ENCODE peak calls at places on chromosomes 16 and 17, in ten cellular contexts. X, L, U, I, P, A, D, F, V and E are unnamed samples.

GRCh38 chr17:81097943-81098308 is 63.0 kb downstream of the BAIAP2 start:
- DNase-seq in L (no peak), I (no peak), P (peak; percentile 50), F (no peak), V (no peak), X (no peak), A (no peak), D (no peak), U (peak; percentile 50), E (no peak)

GRCh38 chr17:70848785-70849184 is 679.5 kb downstream of the KCNJ2 start:
- DNase-seq in I (no peak), D (no peak), U (no peak), F (no peak), P (no peak), L (no peak), V (no peak), X (no peak), A (no peak), E (no peak)

GRCh38 chr17:14699569-14700190 is 398.8 kb downstream of the HS3ST3B1 start:
- DNase-seq in I (no peak), F (no peak), A (no peak), U (peak; percentile 74), P (no peak), V (no peak), X (no peak), L (no peak), D (peak; percentile 69), E (no peak)

GRCh38 chr17:50501054-50501453 is 7.2 kb upstream of the MYCBPAP start:
- DNase-seq in F (no peak), I (no peak), P (peak; percentile 32), L (peak; percentile 33), V (peak; percentile 47), U (peak; percentile 54), A (no peak), D (no peak), X (no peak), E (peak; percentile 68)

GRCh38 chr17:39653662-39654331 is 11.4 kb upstream of the TCAP start:
- DNase-seq in A (no peak), I (peak; percentile 76), X (peak; percentile 70), F (no peak), P (peak; percentile 62), L (peak; percentile 81), D (no peak), U (peak; percentile 67), V (peak; percentile 76), E (peak; percentile 93)

GRCh38 chr17:50956750-50957523 is 90.8 kb upstream of the TOB1 start:
- DNase-seq in P (peak; percentile 61), V (peak; percentile 69), U (peak; percentile 69), L (peak; percentile 71), X (peak; percentile 67), F (no peak), D (peak; percentile 85), A (no peak), I (peak; percentile 79), E (peak; percentile 88)

GRCh38 chr16:82011199-82011641 is at the start of gene SDR42E1:
- DNase-seq in D (no peak), L (peak; percentile 71), A (peak; percentile 13), U (peak; percentile 70), I (peak; percentile 83), V (peak; percentile 80), X (no peak), F (no peak), P (no peak), E (no peak)

GRCh38 chr16:8374586-8374985 is 215.7 kb downstream of the TMEM114 start:
- DNase-seq in I (no peak), F (no peak), P (no peak), V (no peak), X (no peak), D (no peak), A (no peak), L (no peak), U (no peak), E (no peak)

GRCh38 chr16:2008009-2008526 is 1.6 kb downstream of the ZNF598 start:
- DNase-seq in L (no peak), U (no peak), V (no peak), X (no peak), F (peak; percentile 98), P (no peak), A (no peak), D (no peak), I (peak; percentile 64), E (no peak)

GRCh38 chr16:22945361-22945760 is 131.4 kb downstream of the HS3ST2 start:
- DNase-seq in D (no peak), P (no peak), A (no peak), X (no peak), V (no peak), L (no peak), F (no peak), U (no peak), I (no peak), E (no peak)

GRCh38 chr17:20983359-20983637 is 59.5 kb downstream of the USP22 start:
- DNase-seq in I (no peak), X (no peak), D (no peak), A (no peak), L (no peak), V (no peak), F (no peak), U (no peak), P (no peak), E (no peak)

GRCh38 chr17:33602981-33603380 is 309.9 kb upstream of the ASIC2 start:
- DNase-seq in L (no peak), P (no peak), F (no peak), A (no peak), D (peak; percentile 79), V (no peak), U (no peak), X (no peak), I (no peak), E (no peak)

GRCh38 chr17:78234261-78234865 is 2.9 kb downstream of the TMEM235 start:
- DNase-seq in I (peak; percentile 69), F (no peak), U (no peak), A (no peak), P (no peak), X (no peak), V (no peak), D (no peak), L (no peak), E (no peak)

GRCh38 chr17:78236362-78237127 is 5.1 kb downstream of the TMEM235 start:
- DNase-seq in F (no peak), A (no peak), D (no peak), U (no peak), X (no peak), V (no peak), P (no peak), L (no peak), I (no peak), E (peak; percentile 70)

GRCh38 chr17:78233678-78234077 is 2.2 kb downstream of the TMEM235 start:
- DNase-seq in L (no peak), A (no peak), D (no peak), F (no peak), X (no peak), I (no peak), P (no peak), V (no peak), U (no peak), E (no peak)

GRCh38 chr17:78237403-78238012 is 6.1 kb downstream of the TMEM235 start:
- DNase-seq in A (no peak), U (no peak), L (no peak), V (peak; percentile 59), F (no peak), P (no peak), X (no peak), I (peak; percentile 67), D (no peak), E (no peak)

DNA sequence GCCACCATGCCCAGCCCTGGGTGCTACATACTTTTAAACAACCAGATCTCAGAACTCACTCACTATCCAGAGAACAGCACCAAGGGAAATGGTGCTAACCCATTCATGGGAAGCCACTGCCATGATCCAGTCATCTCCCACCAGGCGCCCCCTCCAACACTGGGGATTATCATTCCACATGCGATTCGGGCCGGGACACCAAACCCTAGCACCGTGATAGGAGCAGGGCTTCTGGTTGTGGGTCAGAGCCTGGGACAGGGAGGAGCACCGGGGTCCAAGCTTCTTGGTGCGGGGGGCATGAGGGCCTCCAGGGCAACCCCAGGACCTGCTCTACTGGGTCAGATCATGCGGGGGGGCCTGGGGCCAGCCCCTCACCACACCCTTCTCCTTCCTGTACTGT is 4.5 kb downstream of the TMEM235 start:
- DNase-seq in U (no peak), D (no peak), F (no peak), L (no peak), A (no peak), P (no peak), X (no peak), I (no peak), V (no peak), E (no peak)
- TF ChIP-seq CTCF in U (no peak), D (no peak), F (no peak), L (no peak), A (no peak), P (no peak), X (no peak), I (no peak), V (no peak), E (no peak)

GRCh38 chr16:86517033-86517432 is 6.7 kb downstream of the FOXF1 start:
- DNase-seq in V (no peak), I (peak; percentile 26), X (no peak), D (no peak), U (no peak), A (no peak), F (no peak), L (no peak), P (no peak), E (no peak)
- H3K4me3 ChIP-seq in V (peak overlapping the region; percentile 53), I (no peak overlapping the region), X (no peak overlapping the region), D (no peak overlapping the region), U (no peak overlapping the region), A (no peak overlapping the region), F (no peak overlapping the region), L (no peak overlapping the region), P (no peak overlapping the region), E (no peak overlapping the region)

GRCh38 chr16:21656795-21657768 is 4.7 kb upstream of the IGSF6 start:
- DNase-seq in A (peak; percentile 32), V (no peak), P (no peak), F (peak; percentile 15), U (peak; percentile 60), D (peak; percentile 78), L (peak; percentile 35), I (no peak), X (no peak), E (peak; percentile 38)
- H3K27ac ChIP-seq in A (peak overlapping the region; percentile 38), V (no peak overlapping the region), P (no peak overlapping the region), F (no peak overlapping the region), U (no peak overlapping the region), D (no peak overlapping the region), L (no peak overlapping the region), I (no peak overlapping the region), X (no peak overlapping the region), E (no peak overlapping the region)

DNA sequence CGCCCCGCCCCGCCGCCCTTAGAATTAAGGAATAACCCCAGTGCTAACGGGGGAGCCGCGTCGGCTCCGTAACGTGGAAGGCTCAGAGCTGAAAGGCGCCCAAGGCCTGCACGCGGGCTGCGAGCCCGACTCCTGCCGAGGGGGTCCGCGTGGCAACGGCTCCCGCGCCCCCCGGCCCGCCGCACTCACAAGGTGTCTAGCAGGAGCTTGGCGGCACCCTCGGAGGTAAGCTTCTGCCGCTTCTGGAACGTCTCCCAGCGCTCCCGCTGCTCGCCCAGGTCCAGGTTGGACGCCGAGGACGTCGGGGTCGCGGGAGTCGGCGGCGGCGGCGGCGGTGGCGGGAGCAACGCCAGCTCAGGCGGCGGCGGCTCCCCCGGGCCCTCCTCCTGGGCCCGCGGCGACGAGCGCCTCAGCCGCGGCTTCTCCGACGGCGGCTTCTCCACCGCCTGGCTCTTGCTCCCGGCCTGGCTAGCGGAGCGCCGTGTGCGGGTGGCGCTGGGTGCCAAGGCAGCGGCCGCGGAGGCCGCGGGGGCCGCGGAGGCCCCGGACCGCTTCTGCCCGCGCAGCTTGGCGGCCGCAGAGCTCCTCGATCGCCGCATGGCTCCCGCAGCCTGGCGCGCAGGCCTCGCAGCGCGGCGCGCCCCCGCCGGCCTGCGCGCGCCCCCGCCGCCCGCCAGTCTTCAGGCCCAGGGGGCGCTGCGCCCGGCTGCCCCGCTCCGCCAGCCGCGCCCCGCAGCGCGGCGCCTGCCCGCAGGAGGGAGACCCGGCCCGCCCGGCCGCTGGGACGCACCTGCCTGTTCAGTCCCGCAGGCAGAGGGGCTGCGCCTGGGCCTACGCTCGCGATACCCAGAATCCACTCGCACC is at the start of gene CENPV:
- DNase-seq in F (no peak), I (peak; percentile 78), X (peak; percentile 34), A (no peak), P (no peak), V (peak; percentile 64), U (peak; percentile 72), L (peak; percentile 61), D (peak; percentile 89), E (peak; percentile 64)
- TF ChIP-seq CTCF in F (no peak), I (peak; percentile 28), X (no peak), A (peak; percentile 36), P (peak; percentile 39), V (no peak), U (peak; percentile 78), L (no peak), D (peak; percentile 15), E (no peak)